ENCODE peak calls at places on chromosomes 16 and 17, in ten cellular contexts. One of them, this sample, is unnamed.

GRCh38 chr16:65601781-65602180 is 479.9 kb upstream of the CDH11 start:
- DNase-seq in body of pancreas: no peak
- DNase-seq in mammary epithelial cell: no peak
- DNase-seq in A549: no peak
- DNase-seq in fibroblast of lung: no peak
- DNase-seq in right lobe of liver: no peak
- DNase-seq in left lung: no peak
- DNase-seq in cardiac muscle cell: no peak
- DNase-seq in hepatocyte: no peak
- DNase-seq in thoracic aorta: no peak
- DNase-seq in this sample: no peak

GRCh38 chr17:48505788-48506187 is 25.0 kb downstream of the HOXB1 start:
- DNase-seq in mammary epithelial cell: peak
- DNase-seq in thoracic aorta: no peak
- DNase-seq in A549: peak
- DNase-seq in right lobe of liver: no peak
- DNase-seq in left lung: no peak
- DNase-seq in fibroblast of lung: peak
- DNase-seq in cardiac muscle cell: peak
- DNase-seq in body of pancreas: no peak
- DNase-seq in hepatocyte: peak
- DNase-seq in this sample: no peak

GRCh38 chr16:83963277-83964119 is 4.5 kb upstream of the NECAB2 start:
- DNase-seq in fibroblast of lung: no peak
- DNase-seq in hepatocyte: no peak
- DNase-seq in thoracic aorta: no peak
- DNase-seq in cardiac muscle cell: no peak
- DNase-seq in mammary epithelial cell: no peak
- DNase-seq in A549: no peak
- DNase-seq in body of pancreas: no peak
- DNase-seq in left lung: no peak
- DNase-seq in right lobe of liver: peak
- DNase-seq in this sample: no peak

GRCh38 chr16:74449470-74449869 is 28.2 kb upstream of the CLEC18B start:
- DNase-seq in right lobe of liver: no peak
- DNase-seq in cardiac muscle cell: no peak
- DNase-seq in A549: peak
- DNase-seq in body of pancreas: no peak
- DNase-seq in mammary epithelial cell: peak
- DNase-seq in left lung: no peak
- DNase-seq in fibroblast of lung: no peak
- DNase-seq in hepatocyte: peak
- DNase-seq in thoracic aorta: no peak
- DNase-seq in this sample: no peak

GRCh38 chr17:72863511-72864175 is 228.8 kb downstream of the SLC39A11 start:
- DNase-seq in right lobe of liver: no peak
- DNase-seq in cardiac muscle cell: no peak
- DNase-seq in hepatocyte: no peak
- DNase-seq in A549: no peak
- DNase-seq in left lung: no peak
- DNase-seq in fibroblast of lung: no peak
- DNase-seq in mammary epithelial cell: no peak
- DNase-seq in thoracic aorta: no peak
- DNase-seq in body of pancreas: no peak
- DNase-seq in this sample: no peak

GRCh38 chr16:73058616-73059409 is 10.9 kb upstream of the ZFHX3 start:
- DNase-seq in thoracic aorta: no peak
- DNase-seq in right lobe of liver: peak
- DNase-seq in cardiac muscle cell: peak
- DNase-seq in mammary epithelial cell: peak
- DNase-seq in hepatocyte: no peak
- DNase-seq in fibroblast of lung: peak
- DNase-seq in left lung: peak
- DNase-seq in A549: peak
- DNase-seq in body of pancreas: peak
- DNase-seq in this sample: no peak

GRCh38 chr16:87850009-87851006 is 19.0 kb downstream of the SLC7A5 start:
- DNase-seq in left lung: peak
- DNase-seq in thoracic aorta: no peak
- DNase-seq in hepatocyte: peak
- DNase-seq in A549: no peak
- DNase-seq in right lobe of liver: peak
- DNase-seq in fibroblast of lung: peak
- DNase-seq in mammary epithelial cell: no peak
- DNase-seq in cardiac muscle cell: peak
- DNase-seq in body of pancreas: peak
- DNase-seq in this sample: no peak

GRCh38 chr17:46733837-46734516 is 84.5 kb downstream of the WNT3 start:
- DNase-seq in fibroblast of lung: peak
- DNase-seq in thoracic aorta: no peak
- DNase-seq in left lung: no peak
- DNase-seq in A549: no peak
- DNase-seq in right lobe of liver: no peak
- DNase-seq in hepatocyte: no peak
- DNase-seq in body of pancreas: no peak
- DNase-seq in mammary epithelial cell: peak
- DNase-seq in cardiac muscle cell: no peak
- DNase-seq in this sample: no peak

GRCh38 chr16:9124444-9124843 is 33.0 kb downstream of the HAPSTR1 start:
- DNase-seq in cardiac muscle cell: no peak
- DNase-seq in right lobe of liver: no peak
- DNase-seq in mammary epithelial cell: no peak
- DNase-seq in hepatocyte: no peak
- DNase-seq in A549: no peak
- DNase-seq in fibroblast of lung: no peak
- DNase-seq in left lung: no peak
- DNase-seq in thoracic aorta: no peak
- DNase-seq in body of pancreas: no peak
- DNase-seq in this sample: no peak

GRCh38 chr17:39738568-39738901 is 797 bp downstream of the GRB7 start:
- DNase-seq in left lung: no peak
- DNase-seq in right lobe of liver: no peak
- DNase-seq in cardiac muscle cell: no peak
- DNase-seq in fibroblast of lung: no peak
- DNase-seq in mammary epithelial cell: peak
- DNase-seq in body of pancreas: peak
- DNase-seq in A549: peak
- DNase-seq in hepatocyte: peak
- DNase-seq in thoracic aorta: no peak
- DNase-seq in this sample: no peak

GRCh38 chr17:7511108-7511507 is 26.9 kb downstream of the POLR2A start:
- DNase-seq in A549: no peak
- DNase-seq in fibroblast of lung: no peak
- DNase-seq in body of pancreas: no peak
- DNase-seq in thoracic aorta: no peak
- DNase-seq in right lobe of liver: no peak
- DNase-seq in hepatocyte: no peak
- DNase-seq in cardiac muscle cell: no peak
- DNase-seq in mammary epithelial cell: no peak
- DNase-seq in left lung: no peak
- DNase-seq in this sample: no peak

GRCh38 chr17:77279448-77280303 is 138.9 kb downstream of the SEC14L1 start:
- DNase-seq in left lung: peak
- DNase-seq in thoracic aorta: no peak
- DNase-seq in mammary epithelial cell: peak
- DNase-seq in hepatocyte: peak
- DNase-seq in right lobe of liver: no peak
- DNase-seq in cardiac muscle cell: peak
- DNase-seq in fibroblast of lung: peak
- DNase-seq in A549: no peak
- DNase-seq in body of pancreas: no peak
- DNase-seq in this sample: no peak

GRCh38 chr16:57882797-57883196 is 80.5 kb upstream of the KIFC3 start:
- DNase-seq in hepatocyte: no peak
- DNase-seq in thoracic aorta: no peak
- DNase-seq in A549: no peak
- DNase-seq in mammary epithelial cell: no peak
- DNase-seq in right lobe of liver: no peak
- DNase-seq in cardiac muscle cell: no peak
- DNase-seq in body of pancreas: no peak
- DNase-seq in fibroblast of lung: no peak
- DNase-seq in left lung: no peak
- DNase-seq in this sample: no peak

GRCh38 chr17:28574536-28574935 is 2.2 kb downstream of the ALDOC start:
- DNase-seq in mammary epithelial cell: no peak
- DNase-seq in thoracic aorta: no peak
- DNase-seq in A549: peak
- DNase-seq in body of pancreas: no peak
- DNase-seq in cardiac muscle cell: no peak
- DNase-seq in right lobe of liver: no peak
- DNase-seq in fibroblast of lung: no peak
- DNase-seq in left lung: no peak
- DNase-seq in hepatocyte: no peak
- DNase-seq in this sample: no peak

GRCh38 chr17:65294184-65294719 is 157.1 kb downstream of the RGS9 start:
- DNase-seq in left lung: peak
- DNase-seq in fibroblast of lung: peak
- DNase-seq in thoracic aorta: no peak
- DNase-seq in mammary epithelial cell: peak
- DNase-seq in A549: peak
- DNase-seq in right lobe of liver: peak
- DNase-seq in hepatocyte: peak
- DNase-seq in body of pancreas: peak
- DNase-seq in cardiac muscle cell: peak
- DNase-seq in this sample: peak

GRCh38 chr17:30084773-30085172 is 31.8 kb upstream of the NSRP1 start:
- DNase-seq in thoracic aorta: no peak
- DNase-seq in body of pancreas: no peak
- DNase-seq in cardiac muscle cell: peak
- DNase-seq in A549: no peak
- DNase-seq in right lobe of liver: no peak
- DNase-seq in mammary epithelial cell: no peak
- DNase-seq in left lung: no peak
- DNase-seq in hepatocyte: no peak
- DNase-seq in fibroblast of lung: no peak
- DNase-seq in this sample: no peak

GRCh38 chr16:11224096-11224893 is 31.7 kb downstream of the SOCS1 start:
- DNase-seq in hepatocyte: no peak
- DNase-seq in A549: no peak
- DNase-seq in right lobe of liver: peak
- DNase-seq in fibroblast of lung: no peak
- DNase-seq in body of pancreas: peak
- DNase-seq in thoracic aorta: peak
- DNase-seq in left lung: peak
- DNase-seq in cardiac muscle cell: peak
- DNase-seq in mammary epithelial cell: no peak
- DNase-seq in this sample: no peak

GRCh38 chr16:10728035-10728462 is 15.6 kb upstream of the NUBP1 start:
- DNase-seq in A549: no peak
- DNase-seq in left lung: no peak
- DNase-seq in mammary epithelial cell: no peak
- DNase-seq in cardiac muscle cell: no peak
- DNase-seq in thoracic aorta: no peak
- DNase-seq in right lobe of liver: no peak
- DNase-seq in fibroblast of lung: no peak
- DNase-seq in body of pancreas: peak
- DNase-seq in hepatocyte: no peak
- DNase-seq in this sample: no peak

GRCh38 chr17:46151762-46152161 is 41.5 kb downstream of the KANSL1 start:
- DNase-seq in A549: no peak
- DNase-seq in cardiac muscle cell: no peak
- DNase-seq in thoracic aorta: no peak
- DNase-seq in left lung: no peak
- DNase-seq in right lobe of liver: no peak
- DNase-seq in mammary epithelial cell: no peak
- DNase-seq in hepatocyte: no peak
- DNase-seq in body of pancreas: no peak
- DNase-seq in fibroblast of lung: no peak
- DNase-seq in this sample: no peak

GRCh38 chr17:50144346-50144745 is 6.1 kb downstream of the PPP1R9B start:
- DNase-seq in hepatocyte: no peak
- DNase-seq in body of pancreas: no peak
- DNase-seq in fibroblast of lung: no peak
- DNase-seq in cardiac muscle cell: no peak
- DNase-seq in mammary epithelial cell: no peak
- DNase-seq in A549: no peak
- DNase-seq in right lobe of liver: no peak
- DNase-seq in left lung: no peak
- DNase-seq in thoracic aorta: no peak
- DNase-seq in this sample: no peak
- H3K27ac ChIP-seq in hepatocyte: no peak
- H3K27ac ChIP-seq in body of pancreas: no peak
- H3K27ac ChIP-seq in fibroblast of lung: no peak
- H3K27ac ChIP-seq in cardiac muscle cell: no peak
- H3K27ac ChIP-seq in mammary epithelial cell: no peak
- H3K27ac ChIP-seq in A549: no peak
- H3K27ac ChIP-seq in right lobe of liver: peak
- H3K27ac ChIP-seq in left lung: no peak
- H3K27ac ChIP-seq in thoracic aorta: peak
- H3K27ac ChIP-seq in this sample: no peak

GRCh38 chr17:50218771-50219315 is 17.4 kb upstream of the COL1A1 start:
- DNase-seq in hepatocyte: peak
- DNase-seq in cardiac muscle cell: no peak
- DNase-seq in body of pancreas: no peak
- DNase-seq in fibroblast of lung: peak
- DNase-seq in thoracic aorta: no peak
- DNase-seq in mammary epithelial cell: peak
- DNase-seq in A549: peak
- DNase-seq in right lobe of liver: no peak
- DNase-seq in left lung: no peak
- DNase-seq in this sample: peak
- H3K4me3 ChIP-seq in hepatocyte: no peak
- H3K4me3 ChIP-seq in cardiac muscle cell: no peak
- H3K4me3 ChIP-seq in body of pancreas: no peak
- H3K4me3 ChIP-seq in fibroblast of lung: peak
- H3K4me3 ChIP-seq in thoracic aorta: no peak
- H3K4me3 ChIP-seq in mammary epithelial cell: no peak
- H3K4me3 ChIP-seq in A549: peak
- H3K4me3 ChIP-seq in right lobe of liver: no peak
- H3K4me3 ChIP-seq in left lung: no peak
- H3K4me3 ChIP-seq in this sample: peak

GRCh38 chr17:2860883-2861282 is 64.6 kb downstream of the RAP1GAP2 start:
- DNase-seq in A549: no peak
- DNase-seq in right lobe of liver: no peak
- DNase-seq in body of pancreas: no peak
- DNase-seq in mammary epithelial cell: no peak
- DNase-seq in hepatocyte: no peak
- DNase-seq in thoracic aorta: no peak
- DNase-seq in left lung: no peak
- DNase-seq in cardiac muscle cell: no peak
- DNase-seq in fibroblast of lung: no peak
- DNase-seq in this sample: no peak
- TF ChIP-seq CTCF in A549: no peak
- TF ChIP-seq CTCF in right lobe of liver: no peak
- TF ChIP-seq CTCF in body of pancreas: no peak
- TF ChIP-seq CTCF in mammary epithelial cell: no peak
- TF ChIP-seq CTCF in hepatocyte: no peak
- TF ChIP-seq CTCF in thoracic aorta: no peak
- TF ChIP-seq CTCF in left lung: no peak
- TF ChIP-seq CTCF in cardiac muscle cell: no peak
- TF ChIP-seq CTCF in fibroblast of lung: no peak
- TF ChIP-seq CTCF in this sample: no peak

GRCh38 chr17:35046740-35047283 is 16.7 kb downstream of the RFFL start:
- DNase-seq in cardiac muscle cell: no peak
- DNase-seq in fibroblast of lung: peak
- DNase-seq in mammary epithelial cell: no peak
- DNase-seq in hepatocyte: no peak
- DNase-seq in left lung: no peak
- DNase-seq in A549: no peak
- DNase-seq in body of pancreas: no peak
- DNase-seq in right lobe of liver: no peak
- DNase-seq in thoracic aorta: no peak
- DNase-seq in this sample: no peak
- H3K27ac ChIP-seq in cardiac muscle cell: no peak
- H3K27ac ChIP-seq in fibroblast of lung: no peak
- H3K27ac ChIP-seq in mammary epithelial cell: no peak
- H3K27ac ChIP-seq in hepatocyte: peak
- H3K27ac ChIP-seq in left lung: no peak
- H3K27ac ChIP-seq in A549: peak
- H3K27ac ChIP-seq in body of pancreas: peak
- H3K27ac ChIP-seq in right lobe of liver: peak
- H3K27ac ChIP-seq in thoracic aorta: no peak
- H3K27ac ChIP-seq in this sample: no peak

GRCh38 chr17:67223924-67224323 is 21.1 kb downstream of the HELZ start:
- DNase-seq in A549: peak
- DNase-seq in right lobe of liver: no peak
- DNase-seq in fibroblast of lung: no peak
- DNase-seq in mammary epithelial cell: no peak
- DNase-seq in left lung: no peak
- DNase-seq in thoracic aorta: no peak
- DNase-seq in hepatocyte: no peak
- DNase-seq in body of pancreas: no peak
- DNase-seq in cardiac muscle cell: no peak
- DNase-seq in this sample: no peak
- H3K4me3 ChIP-seq in A549: no peak
- H3K4me3 ChIP-seq in right lobe of liver: no peak
- H3K4me3 ChIP-seq in fibroblast of lung: no peak
- H3K4me3 ChIP-seq in mammary epithelial cell: no peak
- H3K4me3 ChIP-seq in left lung: no peak
- H3K4me3 ChIP-seq in thoracic aorta: no peak
- H3K4me3 ChIP-seq in hepatocyte: no peak
- H3K4me3 ChIP-seq in body of pancreas: no peak
- H3K4me3 ChIP-seq in cardiac muscle cell: no peak
- H3K4me3 ChIP-seq in this sample: no peak